ENCODE peak calls at places on chromosomes 7 and 10, in seven cellular contexts. One of them, this sample, is unnamed.

GRCh38 chr7:149228831-149229471 is 10.5 kb upstream of the ZNF212 start:
- DNase-seq in heart left ventricle: no peak
- DNase-seq in OCI-LY7: no peak
- DNase-seq in cardiac muscle cell: no peak
- DNase-seq in colonic mucosa: no peak
- DNase-seq in uterus: no peak
- DNase-seq in CD8-positive, alpha-beta memory T cell: no peak
- DNase-seq in this sample: peak; percentile 3

GRCh38 chr10:32114500-32114899 is 58.3 kb upstream of the KIF5B start:
- DNase-seq in heart left ventricle: no peak
- DNase-seq in OCI-LY7: no peak
- DNase-seq in cardiac muscle cell: no peak
- DNase-seq in colonic mucosa: no peak
- DNase-seq in uterus: no peak
- DNase-seq in CD8-positive, alpha-beta memory T cell: no peak
- DNase-seq in this sample: no peak

GRCh38 chr10:49367600-49367999 is 28.3 kb downstream of the DRGX start:
- DNase-seq in heart left ventricle: no peak
- DNase-seq in OCI-LY7: no peak
- DNase-seq in cardiac muscle cell: no peak
- DNase-seq in colonic mucosa: no peak
- DNase-seq in uterus: no peak
- DNase-seq in CD8-positive, alpha-beta memory T cell: no peak
- DNase-seq in this sample: no peak

GRCh38 chr10:28984431-28984830 is 304.4 kb upstream of the LYZL1 start:
- DNase-seq in heart left ventricle: peak; percentile 75
- DNase-seq in OCI-LY7: no peak
- DNase-seq in cardiac muscle cell: peak; percentile 95
- DNase-seq in colonic mucosa: peak; percentile 60
- DNase-seq in uterus: peak; percentile 87
- DNase-seq in CD8-positive, alpha-beta memory T cell: no peak
- DNase-seq in this sample: peak; percentile 89

GRCh38 chr7:87048839-87049238 is 10.6 kb downstream of the ELAPOR2 start:
- DNase-seq in heart left ventricle: no peak
- DNase-seq in OCI-LY7: no peak
- DNase-seq in cardiac muscle cell: no peak
- DNase-seq in colonic mucosa: no peak
- DNase-seq in uterus: no peak
- DNase-seq in CD8-positive, alpha-beta memory T cell: no peak
- DNase-seq in this sample: no peak

GRCh38 chr7:150334108-150334507 is 7.3 kb downstream of the RARRES2 start:
- DNase-seq in heart left ventricle: no peak
- DNase-seq in OCI-LY7: no peak
- DNase-seq in cardiac muscle cell: no peak
- DNase-seq in colonic mucosa: no peak
- DNase-seq in uterus: no peak
- DNase-seq in CD8-positive, alpha-beta memory T cell: no peak
- DNase-seq in this sample: no peak

GRCh38 chr10:22335204-22335956 is 9.9 kb upstream of the SPAG6 start:
- DNase-seq in heart left ventricle: peak; percentile 49
- DNase-seq in OCI-LY7: no peak
- DNase-seq in cardiac muscle cell: peak; percentile 70
- DNase-seq in colonic mucosa: peak; percentile 53
- DNase-seq in uterus: peak; percentile 31
- DNase-seq in CD8-positive, alpha-beta memory T cell: peak; percentile 77
- DNase-seq in this sample: peak; percentile 48

GRCh38 chr10:99540339-99540672 is 7.6 kb downstream of the NKX2-3 start:
- DNase-seq in heart left ventricle: no peak
- DNase-seq in OCI-LY7: no peak
- DNase-seq in cardiac muscle cell: no peak
- DNase-seq in colonic mucosa: no peak
- DNase-seq in uterus: no peak
- DNase-seq in CD8-positive, alpha-beta memory T cell: no peak
- DNase-seq in this sample: no peak

GRCh38 chr10:79161557-79161956 is 92.8 kb downstream of the ZMIZ1 start:
- DNase-seq in heart left ventricle: no peak
- DNase-seq in OCI-LY7: no peak
- DNase-seq in cardiac muscle cell: no peak
- DNase-seq in colonic mucosa: no peak
- DNase-seq in uterus: no peak
- DNase-seq in CD8-positive, alpha-beta memory T cell: no peak
- DNase-seq in this sample: no peak

GRCh38 chr10:44881639-44882038 is 29.5 kb upstream of the TMEM72 start:
- DNase-seq in heart left ventricle: no peak
- DNase-seq in OCI-LY7: no peak
- DNase-seq in cardiac muscle cell: no peak
- DNase-seq in colonic mucosa: no peak
- DNase-seq in uterus: no peak
- DNase-seq in CD8-positive, alpha-beta memory T cell: no peak
- DNase-seq in this sample: no peak

GRCh38 chr7:28301148-28301641 is 111.1 kb upstream of the CREB5 start:
- DNase-seq in heart left ventricle: no peak
- DNase-seq in OCI-LY7: no peak
- DNase-seq in cardiac muscle cell: peak; percentile 74
- DNase-seq in colonic mucosa: no peak
- DNase-seq in uterus: peak; percentile 62
- DNase-seq in CD8-positive, alpha-beta memory T cell: no peak
- DNase-seq in this sample: peak; percentile 51

GRCh38 chr7:124796771-124797170 is 31.2 kb upstream of the GPR37 start:
- DNase-seq in heart left ventricle: no peak
- DNase-seq in OCI-LY7: no peak
- DNase-seq in cardiac muscle cell: no peak
- DNase-seq in colonic mucosa: no peak
- DNase-seq in uterus: no peak
- DNase-seq in CD8-positive, alpha-beta memory T cell: no peak
- DNase-seq in this sample: no peak

GRCh38 chr10:62610649-62611229 is 193.8 kb upstream of the ADO start:
- DNase-seq in heart left ventricle: peak; percentile 55
- DNase-seq in OCI-LY7: peak; percentile 91
- DNase-seq in cardiac muscle cell: peak; percentile 74
- DNase-seq in colonic mucosa: peak; percentile 41
- DNase-seq in uterus: no peak
- DNase-seq in CD8-positive, alpha-beta memory T cell: peak; percentile 71
- DNase-seq in this sample: peak; percentile 26

GRCh38 chr10:33098966-33099663 is 141.1 kb upstream of the ITGB1 start:
- DNase-seq in heart left ventricle: no peak
- DNase-seq in OCI-LY7: no peak
- DNase-seq in cardiac muscle cell: no peak
- DNase-seq in colonic mucosa: no peak
- DNase-seq in uterus: no peak
- DNase-seq in CD8-positive, alpha-beta memory T cell: no peak
- DNase-seq in this sample: no peak

GRCh38 chr10:116783011-116783655 is 40.8 kb upstream of the HSPA12A start:
- DNase-seq in heart left ventricle: no peak
- DNase-seq in OCI-LY7: no peak
- DNase-seq in cardiac muscle cell: peak; percentile 25
- DNase-seq in colonic mucosa: no peak
- DNase-seq in uterus: no peak
- DNase-seq in CD8-positive, alpha-beta memory T cell: no peak
- DNase-seq in this sample: no peak

GRCh38 chr7:76353744-76354143 is 5.0 kb downstream of the YWHAG start:
- DNase-seq in heart left ventricle: no peak
- DNase-seq in OCI-LY7: no peak
- DNase-seq in cardiac muscle cell: no peak
- DNase-seq in colonic mucosa: no peak
- DNase-seq in uterus: no peak
- DNase-seq in CD8-positive, alpha-beta memory T cell: no peak
- DNase-seq in this sample: no peak

GRCh38 chr7:76349313-76349885 is 9.4 kb downstream of the YWHAG start:
- DNase-seq in heart left ventricle: no peak
- DNase-seq in OCI-LY7: no peak
- DNase-seq in cardiac muscle cell: no peak
- DNase-seq in colonic mucosa: no peak
- DNase-seq in uterus: no peak
- DNase-seq in CD8-positive, alpha-beta memory T cell: no peak
- DNase-seq in this sample: no peak

GRCh38 chr7:76354516-76354915 is 4.3 kb downstream of the YWHAG start:
- DNase-seq in heart left ventricle: no peak
- DNase-seq in OCI-LY7: no peak
- DNase-seq in cardiac muscle cell: peak; percentile 63
- DNase-seq in colonic mucosa: no peak
- DNase-seq in uterus: no peak
- DNase-seq in CD8-positive, alpha-beta memory T cell: no peak
- DNase-seq in this sample: no peak

GRCh38 chr7:76351372-76351771 is 7.4 kb downstream of the YWHAG start:
- DNase-seq in heart left ventricle: no peak
- DNase-seq in OCI-LY7: no peak
- DNase-seq in cardiac muscle cell: no peak
- DNase-seq in colonic mucosa: no peak
- DNase-seq in uterus: no peak
- DNase-seq in CD8-positive, alpha-beta memory T cell: no peak
- DNase-seq in this sample: no peak

DNA sequence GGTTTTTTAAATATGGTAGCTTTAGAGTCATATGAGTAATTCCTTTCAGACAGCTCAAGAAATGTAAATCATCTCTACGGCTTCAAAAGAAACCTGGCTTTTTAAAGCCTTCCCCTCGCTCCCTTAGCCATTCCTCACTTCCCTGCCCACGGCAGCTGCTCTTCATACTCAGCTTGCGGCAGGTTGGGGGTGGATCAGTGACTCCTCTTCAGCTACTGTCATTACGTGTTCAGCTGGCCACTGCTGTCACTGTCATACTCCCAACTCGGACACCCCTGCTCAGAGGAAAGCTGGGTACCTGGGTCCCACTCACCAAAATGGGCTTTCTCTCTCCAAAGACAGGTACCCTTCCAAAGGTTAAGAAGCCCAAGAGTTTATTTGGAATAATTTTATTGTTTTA is 6.6 kb downstream of the YWHAG start:
- DNase-seq in heart left ventricle: no peak
- DNase-seq in OCI-LY7: no peak
- DNase-seq in cardiac muscle cell: no peak
- DNase-seq in colonic mucosa: no peak
- DNase-seq in uterus: no peak
- DNase-seq in CD8-positive, alpha-beta memory T cell: no peak
- DNase-seq in this sample: peak; percentile 55
- H3K27ac ChIP-seq in heart left ventricle: no peak overlapping the region
- H3K27ac ChIP-seq in OCI-LY7: no peak overlapping the region
- H3K27ac ChIP-seq in cardiac muscle cell: no peak overlapping the region
- H3K27ac ChIP-seq in colonic mucosa: no peak overlapping the region
- H3K27ac ChIP-seq in uterus: peak overlapping the region; percentile 69
- H3K27ac ChIP-seq in CD8-positive, alpha-beta memory T cell: no peak overlapping the region
- H3K27ac ChIP-seq in this sample: peak overlapping the region; percentile 100

GRCh38 chr10:132375116-132375794 is 21.7 kb upstream of the PWWP2B start:
- DNase-seq in heart left ventricle: no peak
- DNase-seq in OCI-LY7: no peak
- DNase-seq in cardiac muscle cell: no peak
- DNase-seq in colonic mucosa: no peak
- DNase-seq in uterus: no peak
- DNase-seq in CD8-positive, alpha-beta memory T cell: no peak
- DNase-seq in this sample: no peak

GRCh38 chr10:132374176-132374575 is 22.8 kb upstream of the PWWP2B start:
- DNase-seq in heart left ventricle: no peak
- DNase-seq in OCI-LY7: no peak
- DNase-seq in cardiac muscle cell: no peak
- DNase-seq in colonic mucosa: no peak
- DNase-seq in uterus: no peak
- DNase-seq in CD8-positive, alpha-beta memory T cell: no peak
- DNase-seq in this sample: no peak

GRCh38 chr10:132375795-132376297 is 21.2 kb upstream of the PWWP2B start:
- DNase-seq in heart left ventricle: no peak
- DNase-seq in OCI-LY7: no peak
- DNase-seq in cardiac muscle cell: no peak
- DNase-seq in colonic mucosa: no peak
- DNase-seq in uterus: no peak
- DNase-seq in CD8-positive, alpha-beta memory T cell: no peak
- DNase-seq in this sample: no peak

GRCh38 chr10:132373241-132373955 is 23.6 kb upstream of the PWWP2B start:
- DNase-seq in heart left ventricle: no peak
- DNase-seq in OCI-LY7: no peak
- DNase-seq in cardiac muscle cell: no peak
- DNase-seq in colonic mucosa: no peak
- DNase-seq in uterus: no peak
- DNase-seq in CD8-positive, alpha-beta memory T cell: no peak
- DNase-seq in this sample: no peak

GRCh38 chr10:132374612-132375011 is 22.4 kb upstream of the PWWP2B start:
- DNase-seq in heart left ventricle: no peak
- DNase-seq in OCI-LY7: no peak
- DNase-seq in cardiac muscle cell: no peak
- DNase-seq in colonic mucosa: no peak
- DNase-seq in uterus: no peak
- DNase-seq in CD8-positive, alpha-beta memory T cell: no peak
- DNase-seq in this sample: peak; percentile 2
- H3K4me1 ChIP-seq in heart left ventricle: no peaks in the 10 kb centered on the region
- H3K4me1 ChIP-seq in OCI-LY7: no peaks in the 10 kb centered on the region
- H3K4me1 ChIP-seq in cardiac muscle cell: peaks cover 4% of the 10 kb centered on the region
- H3K4me1 ChIP-seq in colonic mucosa: no peaks in the 10 kb centered on the region
- H3K4me1 ChIP-seq in uterus: no peaks in the 10 kb centered on the region
- H3K4me1 ChIP-seq in CD8-positive, alpha-beta memory T cell: peaks cover 4% of the 10 kb centered on the region
- H3K4me1 ChIP-seq in this sample: no peaks in the 10 kb centered on the region

GRCh38 chr7:30898411-30898810 is 13.2 kb upstream of the AQP1 start:
- DNase-seq in heart left ventricle: no peak
- DNase-seq in OCI-LY7: no peak
- DNase-seq in cardiac muscle cell: no peak
- DNase-seq in colonic mucosa: no peak
- DNase-seq in uterus: no peak
- DNase-seq in CD8-positive, alpha-beta memory T cell: no peak
- DNase-seq in this sample: no peak

GRCh38 chr7:30899066-30899465 is 12.6 kb upstream of the AQP1 start:
- DNase-seq in heart left ventricle: no peak
- DNase-seq in OCI-LY7: no peak
- DNase-seq in cardiac muscle cell: no peak
- DNase-seq in colonic mucosa: no peak
- DNase-seq in uterus: no peak
- DNase-seq in CD8-positive, alpha-beta memory T cell: no peak
- DNase-seq in this sample: no peak

GRCh38 chr7:30900803-30901362 is 10.8 kb upstream of the AQP1 start:
- DNase-seq in heart left ventricle: no peak
- DNase-seq in OCI-LY7: no peak
- DNase-seq in cardiac muscle cell: no peak
- DNase-seq in colonic mucosa: no peak
- DNase-seq in uterus: no peak
- DNase-seq in CD8-positive, alpha-beta memory T cell: no peak
- DNase-seq in this sample: no peak

GRCh38 chr7:30899630-30900029 is 12.0 kb upstream of the AQP1 start:
- DNase-seq in heart left ventricle: no peak
- DNase-seq in OCI-LY7: no peak
- DNase-seq in cardiac muscle cell: peak; percentile 20
- DNase-seq in colonic mucosa: no peak
- DNase-seq in uterus: no peak
- DNase-seq in CD8-positive, alpha-beta memory T cell: no peak
- DNase-seq in this sample: no peak

DNA sequence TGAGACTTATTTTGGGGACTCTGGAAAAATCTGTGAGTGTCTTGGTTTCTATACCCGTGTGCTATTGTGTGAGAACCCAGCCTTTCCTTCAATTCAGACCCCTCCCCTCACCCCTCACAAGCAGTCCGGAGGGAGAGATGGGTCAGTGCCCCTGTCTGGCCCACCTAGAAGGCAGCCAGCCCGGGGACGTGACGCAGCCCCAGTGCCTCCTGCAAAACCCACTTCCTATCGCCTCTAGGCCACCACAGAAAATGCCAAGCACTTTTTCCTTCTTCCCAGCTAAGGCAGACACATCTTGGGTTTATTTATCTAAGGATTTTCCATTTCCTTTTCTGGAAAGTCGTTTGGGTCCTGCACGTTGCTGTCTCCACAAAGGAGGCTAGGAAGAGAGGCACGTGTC is 11.6 kb upstream of the AQP1 start:
- DNase-seq in heart left ventricle: no peak
- DNase-seq in OCI-LY7: no peak
- DNase-seq in cardiac muscle cell: no peak
- DNase-seq in colonic mucosa: no peak
- DNase-seq in uterus: no peak
- DNase-seq in CD8-positive, alpha-beta memory T cell: no peak
- DNase-seq in this sample: no peak
- H3K27ac ChIP-seq in heart left ventricle: peak overlapping the region; percentile 72
- H3K27ac ChIP-seq in OCI-LY7: no peak overlapping the region
- H3K27ac ChIP-seq in cardiac muscle cell: no peak overlapping the region
- H3K27ac ChIP-seq in colonic mucosa: no peak overlapping the region
- H3K27ac ChIP-seq in uterus: peak overlapping the region; percentile 44
- H3K27ac ChIP-seq in CD8-positive, alpha-beta memory T cell: no peak overlapping the region
- H3K27ac ChIP-seq in this sample: peak overlapping the region; percentile 53

GRCh38 chr7:94056796-94057207 is 52.6 kb upstream of the BET1 start:
- DNase-seq in heart left ventricle: no peak
- DNase-seq in OCI-LY7: peak; percentile 42
- DNase-seq in cardiac muscle cell: peak; percentile 79
- DNase-seq in colonic mucosa: no peak
- DNase-seq in uterus: no peak
- DNase-seq in CD8-positive, alpha-beta memory T cell: no peak
- DNase-seq in this sample: no peak
- H3K4me1 ChIP-seq in heart left ventricle: no peaks in the 10 kb centered on the region
- H3K4me1 ChIP-seq in OCI-LY7: peaks cover 81% of the 10 kb centered on the region
- H3K4me1 ChIP-seq in cardiac muscle cell: peaks cover 16% of the 10 kb centered on the region
- H3K4me1 ChIP-seq in colonic mucosa: no peaks in the 10 kb centered on the region
- H3K4me1 ChIP-seq in uterus: no peaks in the 10 kb centered on the region
- H3K4me1 ChIP-seq in CD8-positive, alpha-beta memory T cell: no peaks in the 10 kb centered on the region
- H3K4me1 ChIP-seq in this sample: no peaks in the 10 kb centered on the region

This sample was measured in psoas muscle.